ENCODE peak calls at places on chromosome 21, in four cellular contexts. C is activated naive CD8-positive, alpha-beta T cell treated with anti-CD3 and anti-CD28 coated beads, Interleukin-2, amount 50 U/mL, for 24 hours; B is iPS-NIHi11; Z is left lobe of liver. S is an unnamed sample.

GRCh38 chr21:31108969-31109368 is 70.7 kb upstream of the KRTAP19-8 start:
- DNase-seq in C (no peak), B (no peak), Z (no peak), S (peak)

GRCh38 chr21:33088384-33088783 is 18.4 kb downstream of the OLIG1 start:
- DNase-seq in C (no peak), B (no peak), Z (no peak), S (no peak)

GRCh38 chr21:46298083-46298412 is 11.9 kb downstream of the YBEY start:
- DNase-seq in C (no peak), B (no peak), Z (no peak), S (no peak)

GRCh38 chr21:37437376-37438080 is 71.0 kb downstream of the DYRK1A start:
- DNase-seq in C (no peak), B (no peak), Z (no peak), S (no peak)

GRCh38 chr21:33936221-33937038 is 20.8 kb upstream of the ATP5PO start:
- DNase-seq in C (peak), B (no peak), Z (no peak), S (no peak)

GRCh38 chr21:45898028-45898350 is 83.6 kb upstream of the COL6A1 start:
- DNase-seq in C (no peak), B (no peak), Z (no peak), S (no peak)

GRCh38 chr21:44965251-44966022 is 25.6 kb downstream of the SLX9 start:
- DNase-seq in C (peak), B (no peak), Z (no peak), S (no peak)

GRCh38 chr21:45286671-45287437 is 841 bp downstream of the POFUT2 start:
- DNase-seq in C (no peak), B (peak), Z (peak), S (no peak)

GRCh38 chr21:34202553-34203332 is 129.4 kb downstream of the MRPS6 start:
- DNase-seq in C (no peak), B (peak), Z (peak), S (no peak)

GRCh38 chr21:41230530-41230929 is 62.6 kb downstream of the BACE2 start:
- DNase-seq in C (no peak), B (no peak), Z (no peak), S (no peak)

GRCh38 chr21:37732927-37733326 is 183.3 kb downstream of the KCNJ6 start:
- DNase-seq in C (no peak), B (no peak), Z (no peak), S (no peak)

GRCh38 chr21:32483293-32483595 is 70.7 kb downstream of the EVA1C start:
- DNase-seq in C (no peak), B (no peak), Z (no peak), S (no peak)